ENCODE peak calls at places on chromosomes 6 and 20, in seven cellular contexts. P, J, Z, I, D, Q and A are unnamed samples.

GRCh38 chr6:17417817-17418216 is 24.4 kb downstream of the CAP2 start:
- DNase-seq in P (peak; percentile 43), J (no peak), Z (peak; percentile 98), I (peak; percentile 26), D (peak; percentile 53), Q (no peak), A (peak; percentile 99)

GRCh38 chr6:37314803-37315515 is 38.8 kb upstream of the RNF8 start:
- DNase-seq in P (peak; percentile 63), J (peak; percentile 68), Z (no peak), I (peak; percentile 43), D (peak; percentile 47), Q (peak; percentile 66), A (peak; percentile 12)

GRCh38 chr6:32623693-32624092 is 13.5 kb upstream of the HLA-DQA1 start:
- DNase-seq in P (no peak), J (peak; percentile 68), Z (no peak), I (no peak), D (no peak), Q (no peak), A (no peak)

GRCh38 chr6:8268606-8269005 is 166.3 kb upstream of the EEF1E1 start:
- DNase-seq in P (no peak), J (no peak), Z (no peak), I (no peak), D (no peak), Q (no peak), A (no peak)

GRCh38 chr20:18778993-18779392 is 34.6 kb upstream of the SCP2D1 start:
- DNase-seq in P (no peak), J (no peak), Z (no peak), I (no peak), D (no peak), Q (no peak), A (no peak)

GRCh38 chr6:90940812-90941481 is 354.1 kb upstream of the MAP3K7 start:
- DNase-seq in P (peak; percentile 68), J (peak; percentile 94), Z (peak; percentile 65), I (peak; percentile 84), D (peak; percentile 56), Q (peak; percentile 82), A (peak; percentile 45)

GRCh38 chr6:11023032-11023431 is 21.1 kb downstream of the ELOVL2 start:
- DNase-seq in P (peak; percentile 20), J (no peak), Z (peak; percentile 12), I (no peak), D (peak; percentile 60), Q (no peak), A (no peak)

GRCh38 chr20:58312836-58313235 is 3.3 kb downstream of the RAB22A start:
- DNase-seq in P (peak; percentile 52), J (no peak), Z (no peak), I (no peak), D (no peak), Q (no peak), A (no peak)

GRCh38 chr6:34858681-34859080 is 29.2 kb downstream of the TAF11 start:
- DNase-seq in P (no peak), J (no peak), Z (no peak), I (no peak), D (peak; percentile 14), Q (no peak), A (no peak)

GRCh38 chr20:23533161-23533560 is 35.1 kb downstream of the CST9L start:
- DNase-seq in P (no peak), J (no peak), Z (no peak), I (no peak), D (no peak), Q (no peak), A (no peak)

GRCh38 chr6:21496749-21497148 is 96.8 kb upstream of the SOX4 start:
- DNase-seq in P (no peak), J (no peak), Z (no peak), I (no peak), D (peak; percentile 40), Q (no peak), A (peak; percentile 38)

GRCh38 chr20:63100926-63101699 is 94.3 kb upstream of the BHLHE23 start:
- DNase-seq in P (no peak), J (no peak), Z (no peak), I (no peak), D (no peak), Q (no peak), A (no peak)

GRCh38 chr6:32198345-32198696 is 5.9 kb upstream of the GPSM3 start:
- DNase-seq in P (no peak), J (no peak), Z (no peak), I (no peak), D (no peak), Q (no peak), A (no peak)

GRCh38 chr20:23404196-23404595 is 17.1 kb downstream of the NAPB start:
- DNase-seq in P (peak; percentile 73), J (no peak), Z (peak; percentile 46), I (no peak), D (peak; percentile 61), Q (no peak), A (peak; percentile 34)

GRCh38 chr6:112044856-112045255 is 9.0 kb upstream of the CCN6 start:
- DNase-seq in P (peak; percentile 18), J (no peak), Z (peak; percentile 79), I (no peak), D (peak; percentile 82), Q (no peak), A (peak; percentile 99)

GRCh38 chr6:144216668-144217218 is 66.4 kb downstream of the STX11 start:
- DNase-seq in P (no peak), J (no peak), Z (peak; percentile 86), I (no peak), D (no peak), Q (no peak), A (no peak)

GRCh38 chr6:13378669-13379590 is 50.6 kb upstream of the TBC1D7 start:
- DNase-seq in P (peak; percentile 35), J (peak; percentile 29), Z (no peak), I (no peak), D (no peak), Q (peak; percentile 82), A (no peak)

GRCh38 chr20:20435453-20435852 is 67.5 kb downstream of the INSM1 start:
- DNase-seq in P (no peak), J (peak; percentile 9), Z (no peak), I (no peak), D (no peak), Q (no peak), A (no peak)